ENCODE peak calls at places on chromosomes 16 and 17, in four cellular contexts. A is fibroblast of mammary gland, Q is lung, L is GM10248. D is an unnamed sample.

GRCh38 chr17:74491645-74492044 is 25.2 kb downstream of the CD300A start:
- DNase-seq in A (no peak), Q (no peak), L (no peak), D (no peak)

GRCh38 chr17:10357768-10358167 is 15.0 kb downstream of the MYH13 start:
- DNase-seq in A (no peak), Q (no peak), L (peak), D (no peak)

GRCh38 chr17:48441231-48441711 is 11.3 kb upstream of the SKAP1 start:
- DNase-seq in A (no peak), Q (no peak), L (peak), D (no peak)

GRCh38 chr17:49316889-49317288 is 45.2 kb downstream of the ZNF652 start:
- DNase-seq in A (no peak), Q (no peak), L (no peak), D (no peak)

GRCh38 chr16:58110590-58111330 is 18.4 kb downstream of the CFAP20 start:
- DNase-seq in A (no peak), Q (no peak), L (no peak), D (no peak)

GRCh38 chr16:53153130-53153529 is 98.3 kb downstream of the CHD9 start:
- DNase-seq in A (no peak), Q (no peak), L (no peak), D (no peak)

GRCh38 chr16:27431773-27432599 is 30.0 kb downstream of the IL21R start:
- DNase-seq in A (peak), Q (peak), L (peak), D (peak)

GRCh38 chr17:47896672-47897490 is 845 bp downstream of the SP2 start:
- DNase-seq in A (no peak), Q (no peak), L (no peak), D (no peak)

GRCh38 chr16:30902070-30902972 is 5.9 kb downstream of the CTF1 start:
- DNase-seq in A (peak), Q (peak), L (peak), D (peak)
- TF ChIP-seq CTCF in A (no peak), Q (no peak), L (peak), D (peak)

GRCh38 chr16:1436731-1437355 is 6.0 kb downstream of the PERCC1 start:
- DNase-seq in A (no peak), Q (no peak), L (no peak), D (no peak)

GRCh38 chr16:1437606-1438005 is 6.7 kb downstream of the PERCC1 start:
- DNase-seq in A (no peak), Q (no peak), L (no peak), D (no peak)

GRCh38 chr16:1434644-1435592 is 4.0 kb downstream of the PERCC1 start:
- DNase-seq in A (no peak), Q (no peak), L (no peak), D (no peak)

GRCh38 chr16:1438229-1439057 is 5.9 kb downstream of the CCDC154 start:
- DNase-seq in A (no peak), Q (no peak), L (no peak), D (no peak)

GRCh38 chr16:1435921-1436697 is 5.2 kb downstream of the PERCC1 start:
- DNase-seq in A (no peak), Q (no peak), L (no peak), D (no peak)
- TF ChIP-seq CTCF in A (no peak), Q (no peak), L (no peak), D (no peak)

GRCh38 chr17:44111777-44112176 is 11.7 kb downstream of the HDAC5 start:
- DNase-seq in A (no peak), Q (no peak), L (no peak), D (no peak)

GRCh38 chr17:44113868-44114840 is 9.3 kb downstream of the HDAC5 start:
- DNase-seq in A (no peak), Q (no peak), L (no peak), D (no peak)

GRCh38 chr17:44113382-44113781 is 10.1 kb downstream of the HDAC5 start:
- DNase-seq in A (no peak), Q (no peak), L (no peak), D (no peak)

GRCh38 chr17:44110823-44111633 is 12.4 kb downstream of the HDAC5 start:
- DNase-seq in A (peak), Q (peak), L (peak), D (peak)

DNA sequence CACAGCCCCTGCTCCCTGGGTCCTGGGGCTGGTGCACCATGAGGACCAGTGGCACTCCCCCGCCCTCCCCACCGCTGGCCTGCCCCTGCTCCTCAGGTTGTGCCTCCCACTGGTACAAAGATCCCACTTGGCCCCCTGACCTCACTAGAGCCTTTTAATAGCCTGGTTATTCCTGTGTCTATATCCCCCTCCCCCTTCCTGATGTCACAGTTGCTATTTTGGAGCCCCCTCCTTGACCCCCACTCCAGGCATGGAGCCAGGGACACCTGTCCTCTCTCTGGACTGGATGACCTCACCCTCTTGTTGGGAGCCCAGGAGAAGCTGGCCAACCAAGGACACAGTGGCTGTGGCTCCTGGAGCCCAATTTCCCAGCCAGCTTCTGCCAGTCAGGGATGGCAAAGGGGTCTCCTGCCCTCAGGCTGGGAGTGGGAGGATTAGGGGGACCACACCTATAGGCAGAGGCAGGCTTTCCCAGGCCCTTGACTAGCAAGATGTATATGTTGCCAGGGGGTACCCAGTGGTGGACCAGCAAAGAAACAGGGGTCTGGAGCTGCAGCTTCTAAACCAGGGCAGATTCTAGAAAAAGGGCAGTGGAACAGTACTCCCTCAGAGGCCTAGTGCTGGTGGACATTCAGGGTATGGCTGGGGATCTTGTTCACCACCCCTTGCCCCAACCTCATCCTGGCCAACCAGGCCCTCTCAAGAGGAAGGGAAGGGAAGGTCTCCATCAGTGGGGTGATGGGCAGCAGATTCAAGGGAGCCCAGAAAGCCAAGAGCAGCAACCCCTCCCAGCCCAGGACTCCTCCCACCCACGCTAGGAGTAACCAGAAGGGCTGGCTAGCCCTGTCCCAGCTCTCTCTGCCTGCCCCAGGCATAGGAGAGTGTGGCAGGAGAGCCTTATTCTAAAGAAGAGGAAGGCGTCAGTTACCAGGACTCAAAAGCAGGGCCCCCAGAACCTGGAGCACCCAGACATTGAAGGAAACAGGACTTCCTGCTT is 10.9 kb downstream of the HDAC5 start:
- DNase-seq in A (no peak), Q (no peak), L (no peak), D (no peak)
- TF ChIP-seq CTCF in A (no peak), Q (no peak), L (no peak), D (no peak)

GRCh38 chr17:45048795-45049563 is 2.5 kb downstream of the DCAKD start:
- DNase-seq in A (no peak), Q (no peak), L (no peak), D (no peak)
- TF ChIP-seq CTCF in A (peak), Q (no peak), L (no peak), D (peak)

DNA sequence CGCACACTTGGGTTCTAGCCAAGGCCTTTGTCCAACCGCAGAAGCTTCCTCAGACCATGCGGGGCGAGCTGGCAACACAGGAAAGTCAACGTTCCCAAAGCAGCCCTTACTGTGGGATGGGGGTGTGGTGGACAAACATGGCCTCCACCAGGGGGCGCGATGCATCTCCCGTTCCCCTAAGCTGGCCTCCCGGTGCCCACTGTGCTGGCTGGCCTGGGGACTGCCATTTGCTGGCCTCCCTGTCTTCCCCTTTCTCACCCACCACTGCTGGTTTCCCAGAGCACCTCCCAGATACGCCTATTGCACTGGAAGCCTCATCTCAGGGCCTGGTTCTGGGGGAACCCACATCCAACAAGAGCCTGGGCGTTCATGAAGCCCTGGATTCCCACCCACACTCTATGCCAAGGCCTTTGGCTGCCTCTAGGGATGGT is 145.3 kb downstream of the IRF8 start:
- DNase-seq in A (peak), Q (no peak), L (peak), D (no peak)
- TF ChIP-seq CTCF in A (peak), Q (peak), L (peak), D (peak)

DNA sequence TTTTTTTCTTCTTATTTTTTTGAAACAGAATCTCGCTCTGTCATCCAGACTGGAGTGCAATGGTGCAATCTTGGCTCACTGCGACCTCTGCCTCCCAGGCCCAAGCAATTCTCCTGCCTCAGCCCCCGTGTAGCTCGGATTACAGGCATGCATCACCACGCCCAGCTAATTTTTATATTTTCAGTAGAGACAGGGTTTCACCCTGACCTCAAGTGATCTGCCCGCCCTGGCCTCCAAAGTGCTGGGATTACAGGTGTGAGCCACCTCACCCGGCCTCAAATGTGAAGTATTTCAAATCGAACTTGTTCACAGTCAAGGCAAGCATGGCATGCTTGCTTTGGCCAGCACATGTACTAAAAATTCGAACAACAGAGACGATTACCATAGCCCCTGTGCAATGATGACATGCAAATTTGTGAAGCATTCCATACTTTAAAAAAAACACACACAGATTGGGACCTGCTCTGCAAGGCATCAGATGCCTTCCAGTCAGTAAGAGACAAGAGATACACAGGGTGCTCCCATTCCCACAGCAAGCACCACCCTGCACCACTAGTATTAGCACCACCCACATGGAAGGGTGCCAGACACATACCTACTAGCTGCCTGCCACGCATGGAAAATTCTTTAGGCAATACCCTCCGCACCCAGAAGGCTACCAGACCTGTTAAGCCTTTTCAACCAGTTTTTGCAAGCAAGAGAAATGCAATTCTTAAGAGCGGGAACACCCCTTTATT is 47.2 kb downstream of the ANKRD11 start:
- DNase-seq in A (peak), Q (peak), L (no peak), D (no peak)
- TF ChIP-seq CTCF in A (no peak), Q (no peak), L (no peak), D (peak)

GRCh38 chr16:5071341-5071680 is 332 bp upstream of the ALG1 start:
- DNase-seq in A (no peak), Q (no peak), L (no peak), D (no peak)

GRCh38 chr16:5070431-5071186 is 1.0 kb upstream of the ALG1 start:
- DNase-seq in A (no peak), Q (no peak), L (no peak), D (no peak)

GRCh38 chr16:5072334-5073278 is 963 bp downstream of the ALG1 start:
- DNase-seq in A (no peak), Q (no peak), L (no peak), D (no peak)

GRCh38 chr16:5073279-5073629 is 1.6 kb downstream of the ALG1 start:
- DNase-seq in A (peak), Q (no peak), L (no peak), D (no peak)

DNA sequence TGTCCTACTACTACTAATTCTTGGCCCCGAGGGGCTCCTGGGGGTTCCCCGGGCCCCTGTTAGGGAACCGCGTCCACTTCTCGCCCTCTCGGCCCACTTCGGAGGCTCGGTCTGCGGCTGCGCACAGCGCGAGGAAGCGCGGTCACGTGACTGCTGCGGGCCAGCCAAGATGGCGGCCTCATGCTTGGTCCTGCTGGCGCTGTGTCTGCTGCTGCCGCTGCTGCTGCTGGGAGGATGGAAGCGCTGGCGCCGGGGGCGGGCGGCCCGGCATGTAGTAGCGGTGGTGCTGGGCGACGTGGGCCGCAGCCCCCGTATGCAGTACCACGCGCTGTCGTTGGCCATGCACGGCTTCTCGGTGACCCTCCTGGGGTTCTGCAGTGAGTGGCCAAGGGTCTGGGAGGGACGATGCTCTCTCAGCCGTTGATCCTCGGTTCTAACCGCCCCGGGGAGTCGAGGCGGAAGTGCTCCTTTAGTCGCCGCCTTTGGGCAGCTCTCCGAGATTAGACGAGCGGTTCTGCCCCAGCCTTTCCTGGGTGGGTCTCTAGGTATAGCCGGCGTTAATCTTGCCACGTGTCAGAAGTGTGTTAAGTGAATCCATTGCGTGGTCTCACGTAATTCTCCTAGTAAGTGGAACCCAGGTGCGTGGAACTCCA is at the start of gene ALG1:
- DNase-seq in A (peak), Q (peak), L (peak), D (peak)
- TF ChIP-seq CTCF in A (no peak), Q (no peak), L (no peak), D (no peak)

GRCh38 chr17:35809855-35810461 is 674 bp downstream of the TAF15 start:
- DNase-seq in A (peak), Q (no peak), L (no peak), D (no peak)

GRCh38 chr17:35807371-35808144 is 1.7 kb upstream of the TAF15 start:
- DNase-seq in A (peak), Q (no peak), L (no peak), D (no peak)

GRCh38 chr17:35808240-35808961 is 883 bp upstream of the TAF15 start:
- DNase-seq in A (no peak), Q (no peak), L (no peak), D (no peak)

GRCh38 chr17:35811759-35812158 is 2.5 kb downstream of the TAF15 start:
- DNase-seq in A (no peak), Q (no peak), L (no peak), D (no peak)

GRCh38 chr17:35808962-35809854 is at the start of gene TAF15:
- DNase-seq in A (peak), Q (peak), L (peak), D (peak)
- TF ChIP-seq CTCF in A (peak), Q (peak), L (peak), D (peak)

DNA sequence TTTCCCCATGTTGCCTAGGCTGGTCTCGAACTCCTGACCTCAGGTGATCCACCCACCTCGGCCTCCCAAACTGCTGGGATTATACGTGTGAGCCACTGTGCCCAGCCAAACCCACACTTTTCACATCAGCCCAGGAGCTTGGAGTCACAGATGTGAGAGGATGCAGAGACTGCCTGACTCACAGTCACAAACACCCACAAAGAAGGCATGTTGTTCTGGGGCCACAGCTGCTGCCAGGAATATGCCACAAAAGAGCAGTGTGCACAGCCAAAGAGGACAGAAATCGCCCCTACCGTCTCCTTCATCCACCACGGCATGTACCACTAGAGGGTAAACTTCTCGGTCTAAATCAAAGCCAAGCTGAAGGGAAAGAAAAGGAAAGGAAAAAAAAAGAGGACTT is 25.1 kb upstream of the FOXJ1 start:
- DNase-seq in A (peak), Q (no peak), L (no peak), D (no peak)
- TF ChIP-seq CTCF in A (no peak), Q (no peak), L (no peak), D (no peak)

D was measured in osteocyte.